ENCODE peak calls at places on chromosome 19, in six cellular contexts. X is aorta; O is CD8-positive, alpha-beta T cell; A is psoas muscle; B is pancreas; D is T-cell. N is an unnamed sample.

GRCh38 chr19:50475736-50476223 is 527 bp upstream of the EMC10 start:
- ATAC-seq in X (no peak), O (no peak), A (no peak), B (no peak), D (no peak), N (no peak)

GRCh38 chr19:35913589-35913988 is 5.5 kb upstream of the TYROBP start:
- ATAC-seq in X (no peak), O (no peak), A (no peak), B (no peak), D (no peak), N (no peak)

GRCh38 chr19:29878973-29879654 is 62.9 kb upstream of the URI1 start:
- ATAC-seq in X (peak; percentile 71), O (no peak), A (peak; percentile 76), B (no peak), D (no peak), N (peak; percentile 99)

GRCh38 chr19:9808855-9809646 is 9.8 kb downstream of the FBXL12 start:
- ATAC-seq in X (no peak), O (peak; percentile 86), A (no peak), B (no peak), D (peak; percentile 80), N (no peak)

GRCh38 chr19:2059422-2060201 is 8.6 kb upstream of the MKNK2 start:
- ATAC-seq in X (peak; percentile 36), O (no peak), A (peak; percentile 71), B (peak; percentile 54), D (no peak), N (peak; percentile 56)

GRCh38 chr19:51751655-51752054 is at the start of gene FPR1:
- ATAC-seq in X (no peak), O (no peak), A (no peak), B (no peak), D (no peak), N (no peak)

GRCh38 chr19:49851456-49852259 is 699 bp downstream of the PTOV1 start:
- ATAC-seq in X (peak; percentile 5), O (peak; percentile 24), A (peak; percentile 7), B (no peak), D (peak; percentile 18), N (no peak)

GRCh38 chr19:41193420-41194156 is 569 bp downstream of the CYP2S1 start:
- ATAC-seq in X (no peak), O (no peak), A (no peak), B (no peak), D (no peak), N (no peak)

GRCh38 chr19:43495082-43495481 is 9.5 kb downstream of the PHLDB3 start:
- ATAC-seq in X (no peak), O (no peak), A (no peak), B (no peak), D (no peak), N (no peak)

GRCh38 chr19:12603714-12604113 is 6.9 kb downstream of the ZNF490 start:
- ATAC-seq in X (no peak), O (peak; percentile 72), A (no peak), B (no peak), D (peak; percentile 70), N (no peak)

GRCh38 chr19:30689474-30689873 is 317.3 kb downstream of the ZNF536 start:
- ATAC-seq in X (no peak), O (no peak), A (no peak), B (no peak), D (no peak), N (no peak)

GRCh38 chr19:45477713-45478453 is 10.1 kb downstream of the FOSB start:
- ATAC-seq in X (peak; percentile 3), O (no peak), A (peak; percentile 45), B (no peak), D (no peak), N (peak; percentile 0)

GRCh38 chr19:15913830-15914229 is 16.0 kb upstream of the CYP4F2 start:
- ATAC-seq in X (no peak), O (no peak), A (no peak), B (no peak), D (no peak), N (no peak)

GRCh38 chr19:31118292-31118925 is 230.8 kb downstream of the TSHZ3 start:
- ATAC-seq in X (peak; percentile 39), O (no peak), A (no peak), B (no peak), D (no peak), N (no peak)

GRCh38 chr19:29528350-29528945 is 2.7 kb downstream of the VSTM2B start:
- ATAC-seq in X (peak; percentile 77), O (peak; percentile 69), A (peak; percentile 62), B (no peak), D (peak; percentile 71), N (peak; percentile 94)

GRCh38 chr19:3949294-3949693 is 16.4 kb downstream of the NMRK2 start:
- ATAC-seq in X (no peak), O (no peak), A (no peak), B (no peak), D (no peak), N (no peak)

GRCh38 chr19:4052993-4053422 is 13.7 kb downstream of the ZBTB7A start:
- ATAC-seq in X (no peak), O (no peak), A (no peak), B (no peak), D (no peak), N (no peak)

GRCh38 chr19:11587973-11588631 is 9.2 kb upstream of the ZNF627 start:
- ATAC-seq in X (no peak), O (no peak), A (no peak), B (peak; percentile 51), D (peak; percentile 27), N (peak; percentile 66)

GRCh38 chr19:30160996-30161655 is 211.1 kb upstream of the ZNF536 start:
- ATAC-seq in X (no peak), O (no peak), A (no peak), B (no peak), D (no peak), N (no peak)

GRCh38 chr19:34994643-34995471 is 5.3 kb upstream of the GRAMD1A start:
- ATAC-seq in X (peak; percentile 47), O (no peak), A (peak; percentile 89), B (peak; percentile 74), D (no peak), N (no peak)

GRCh38 chr19:38649305-38650179 is 2.1 kb downstream of the ACTN4 start:
- ATAC-seq in X (peak; percentile 16), O (no peak), A (peak; percentile 27), B (peak; percentile 32), D (no peak), N (peak; percentile 2)

GRCh38 chr19:53883231-53883661 is 1.2 kb downstream of the PRKCG start:
- ATAC-seq in X (no peak), O (peak; percentile 11), A (no peak), B (no peak), D (no peak), N (no peak)

GRCh38 chr19:10074153-10074552 is 12.0 kb upstream of the SHFL start:
- ATAC-seq in X (no peak), O (peak; percentile 84), A (no peak), B (no peak), D (peak; percentile 61), N (peak; percentile 41)

GRCh38 chr19:40144151-40144550 is 47.1 kb upstream of the MAP3K10 start:
- ATAC-seq in X (no peak), O (peak; percentile 80), A (no peak), B (no peak), D (peak; percentile 79), N (no peak)

GRCh38 chr19:35034005-35034502 is 3.8 kb downstream of the SCN1B start:
- ATAC-seq in X (no peak), O (no peak), A (no peak), B (no peak), D (no peak), N (no peak)

GRCh38 chr19:15556634-15557181 is 48.4 kb downstream of the CYP4F22 start:
- ATAC-seq in X (no peak), O (no peak), A (no peak), B (no peak), D (no peak), N (peak; percentile 32)

GRCh38 chr19:37932985-37933953 is 26.3 kb downstream of the SIPA1L3 start:
- ATAC-seq in X (no peak), O (no peak), A (peak; percentile 70), B (no peak), D (no peak), N (peak; percentile 97)

GRCh38 chr19:21362291-21362690 is 3.5 kb downstream of the ZNF738 start:
- ATAC-seq in X (no peak), O (no peak), A (no peak), B (no peak), D (no peak), N (no peak)

GRCh38 chr19:37217533-37217854 is 520 bp upstream of the ZNF383 start:
- ATAC-seq in X (no peak), O (peak; percentile 84), A (no peak), B (no peak), D (no peak), N (no peak)

GRCh38 chr19:45038931-45039893 is at the start of gene CLASRP:
- ATAC-seq in X (peak; percentile 99), O (peak; percentile 89), A (peak; percentile 99), B (peak; percentile 98), D (peak; percentile 96), N (peak; percentile 97)

GRCh38 chr19:18481505-18482222 is 40.2 kb downstream of the ELL start:
- ATAC-seq in X (no peak), O (no peak), A (no peak), B (no peak), D (no peak), N (no peak)

GRCh38 chr19:27654266-27654990 is 1558.5 kb downstream of the UQCRFS1 start:
- ATAC-seq in X (no peak), O (no peak), A (no peak), B (no peak), D (no peak), N (no peak)

GRCh38 chr19:3821857-3822364 is 35.7 kb upstream of the MATK start:
- ATAC-seq in X (no peak), O (peak; percentile 99), A (peak; percentile 83), B (peak; percentile 69), D (peak; percentile 93), N (peak; percentile 83)

GRCh38 chr19:42092350-42092749 is 16.4 kb downstream of the ZNF574 start:
- ATAC-seq in X (no peak), O (peak; percentile 65), A (peak; percentile 75), B (no peak), D (peak; percentile 50), N (no peak)

GRCh38 chr19:16397791-16398529 is 73.3 kb downstream of the KLF2 start:
- ATAC-seq in X (peak; percentile 68), O (no peak), A (no peak), B (peak; percentile 40), D (no peak), N (no peak)

N was measured in SK-N-SH treated with all-trans-retinoic acid at 6 μM for 48 hours.